ENCODE peak calls at places on chromosomes 6 and 20, in six cellular contexts. P is ascending aorta, T is astrocyte, H is OCI-LY7, W is hepatocyte, L is psoas muscle. D is an unnamed sample. For H3K4me1, the result is how much of the 10 kb centered on the place peaks cover.

GRCh38 chr6:132491303-132491702 is 21.6 kb downstream of the STX7 start:
- DNase-seq in P (peak), T (peak), H (peak), W (no peak), L (peak), D (no peak)

GRCh38 chr6:52389626-52390360 is 27.8 kb downstream of the PAQR8 start:
- DNase-seq in P (no peak), T (peak), H (peak), W (peak), L (peak), D (peak)

GRCh38 chr6:139625998-139626975 is 251.8 kb upstream of the CITED2 start:
- DNase-seq in P (no peak), T (no peak), H (no peak), W (no peak), L (no peak), D (no peak)

GRCh38 chr20:64156136-64156885 is 7.9 kb upstream of the MYT1 start:
- DNase-seq in P (no peak), T (no peak), H (no peak), W (no peak), L (no peak), D (no peak)

GRCh38 chr20:48621256-48622078 is 206.3 kb downstream of the PREX1 start:
- DNase-seq in P (no peak), T (peak), H (no peak), W (peak), L (no peak), D (no peak)

GRCh38 chr6:52216932-52217331 is 27.4 kb downstream of the IL17F start:
- DNase-seq in P (no peak), T (no peak), H (no peak), W (no peak), L (no peak), D (no peak)

GRCh38 chr6:156848123-156848522 is 70.9 kb downstream of the ARID1B start:
- DNase-seq in P (no peak), T (no peak), H (no peak), W (no peak), L (no peak), D (no peak)

GRCh38 chr20:25047766-25048165 is 10.2 kb downstream of the ACSS1 start:
- DNase-seq in P (peak), T (no peak), H (no peak), W (no peak), L (no peak), D (no peak)

GRCh38 chr20:16346956-16347355 is 226.3 kb downstream of the KIF16B start:
- DNase-seq in P (no peak), T (no peak), H (no peak), W (no peak), L (no peak), D (no peak)

GRCh38 chr20:60976139-60976538 is 275.9 kb upstream of the CDH4 start:
- DNase-seq in P (no peak), T (no peak), H (no peak), W (no peak), L (no peak), D (no peak)

GRCh38 chr6:156718647-156719394 is 58.4 kb upstream of the ARID1B start:
- DNase-seq in P (peak), T (peak), H (no peak), W (peak), L (peak), D (no peak)

GRCh38 chr20:36818185-36818584 is 44.6 kb upstream of the DSN1 start:
- DNase-seq in P (no peak), T (no peak), H (no peak), W (no peak), L (no peak), D (no peak)

GRCh38 chr6:19643713-19644112 is 193.5 kb upstream of the ID4 start:
- DNase-seq in P (no peak), T (no peak), H (no peak), W (no peak), L (no peak), D (no peak)

GRCh38 chr20:58700823-58701222 is 8.2 kb downstream of the NPEPL1 start:
- DNase-seq in P (no peak), T (no peak), H (no peak), W (no peak), L (no peak), D (peak)

DNA sequence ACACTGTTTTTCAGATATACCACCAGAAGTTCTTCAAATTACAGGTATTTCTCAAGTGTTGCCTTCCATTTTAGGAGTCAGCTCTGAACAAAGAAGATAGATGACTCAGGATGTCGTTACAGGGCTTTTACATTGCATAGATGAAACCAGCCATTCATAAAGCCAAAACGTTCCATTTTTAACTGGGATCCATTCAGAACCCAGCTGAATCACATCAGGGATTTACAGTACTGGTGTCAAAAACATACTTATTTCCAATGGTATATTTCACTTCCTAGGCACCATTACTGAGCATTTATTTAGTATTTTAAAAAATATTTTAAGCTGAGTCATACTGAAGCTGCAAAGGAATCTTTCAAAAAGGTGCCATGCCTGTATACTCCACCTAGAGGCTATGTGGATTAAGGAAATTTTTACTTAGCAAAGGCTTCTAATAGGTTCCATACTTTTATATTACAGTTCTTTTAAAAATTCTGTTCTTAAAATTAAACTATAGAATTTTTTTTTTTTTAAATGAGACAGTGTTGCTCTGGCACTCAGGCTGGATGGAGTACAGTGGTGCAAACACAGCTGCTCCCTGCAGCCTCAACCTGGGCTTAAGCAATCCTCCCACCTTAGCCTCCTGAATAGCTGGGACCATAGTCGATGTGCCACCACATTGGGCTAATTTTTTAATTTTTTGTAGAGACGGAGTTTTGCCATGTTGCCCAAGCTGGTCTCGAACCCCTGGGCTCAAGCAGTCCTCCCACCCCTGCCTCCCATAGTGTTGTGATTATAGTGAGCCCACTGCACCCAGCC is 2.6 kb downstream of the ASF1A start:
- DNase-seq in P (no peak), T (peak), H (peak), W (peak), L (no peak), D (no peak)
- H3K4me3 ChIP-seq in P (no peak), T (peak), H (peak), W (peak), L (peak), D (no peak)

GRCh38 chr20:46725186-46726165 is 16.0 kb downstream of the SLC2A10 start:
- DNase-seq in P (no peak), T (no peak), H (no peak), W (no peak), L (no peak), D (no peak)
- H3K4me1 ChIP-seq in P (under half), T (under half), H (under half), W (under half), L (under half), D (under half)

GRCh38 chr6:159973951-159974350 is 5.1 kb downstream of the IGF2R start:
- DNase-seq in P (no peak), T (peak), H (no peak), W (no peak), L (no peak), D (no peak)
- H3K27ac ChIP-seq in P (no peak), T (no peak), H (no peak), W (peak), L (peak), D (no peak)

DNA sequence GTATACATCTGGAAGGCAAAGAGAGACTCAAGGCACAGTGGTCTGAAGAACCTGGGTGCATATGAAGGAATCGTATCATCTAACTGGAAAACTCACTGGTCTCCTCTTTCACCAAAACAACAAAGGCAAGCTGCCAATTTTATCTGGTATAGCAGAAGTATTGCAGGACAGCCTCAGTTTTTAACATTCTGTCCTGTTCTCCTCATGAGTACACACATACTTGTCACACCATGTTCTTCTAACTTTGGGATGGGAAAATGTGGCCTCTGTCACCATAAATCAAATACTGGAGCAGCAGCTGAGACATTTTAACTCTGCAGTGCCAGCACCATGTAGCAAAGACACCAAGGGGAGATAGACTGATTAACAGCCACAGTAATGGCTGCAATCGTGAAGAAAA is 199.1 kb upstream of the CNR1 start:
- DNase-seq in P (no peak), T (no peak), H (no peak), W (no peak), L (no peak), D (no peak)
- H3K4me3 ChIP-seq in P (no peak), T (no peak), H (no peak), W (no peak), L (no peak), D (no peak)

GRCh38 chr20:1897486-1897885 is 2.3 kb downstream of the SIRPA start:
- DNase-seq in P (no peak), T (no peak), H (no peak), W (no peak), L (no peak), D (no peak)
- H3K4me1 ChIP-seq in P (under half), T (under half), H (under half), W (under half), L (under half), D (under half)

GRCh38 chr6:84492246-84493135 is 265.0 kb upstream of the CEP162 start:
- DNase-seq in P (no peak), T (no peak), H (no peak), W (peak), L (no peak), D (no peak)
- H3K27ac ChIP-seq in P (peak), T (peak), H (no peak), W (no peak), L (no peak), D (no peak)

GRCh38 chr6:169726049-169726400 is 1.7 kb upstream of the PHF10 start:
- DNase-seq in P (no peak), T (no peak), H (no peak), W (no peak), L (no peak), D (no peak)
- H3K4me3 ChIP-seq in P (no peak), T (no peak), H (peak), W (no peak), L (no peak), D (no peak)

GRCh38 chr20:53897884-53898557 is 172.4 kb downstream of the BCAS1 start:
- DNase-seq in P (no peak), T (no peak), H (no peak), W (no peak), L (no peak), D (no peak)
- H3K4me1 ChIP-seq in P (under half), T (under half), H (half or more), W (under half), L (under half), D (under half)

GRCh38 chr20:52105573-52106422 is 85.8 kb downstream of the ZFP64 start:
- DNase-seq in P (no peak), T (peak), H (peak), W (peak), L (no peak), D (no peak)
- H3K27ac ChIP-seq in P (no peak), T (no peak), H (no peak), W (no peak), L (no peak), D (no peak)

GRCh38 chr6:25755496-25755895 is 954 bp downstream of the SLC17A4 start:
- DNase-seq in P (no peak), T (no peak), H (no peak), W (no peak), L (no peak), D (no peak)

GRCh38 chr6:25757936-25758642 is 3.5 kb downstream of the SLC17A4 start:
- DNase-seq in P (no peak), T (no peak), H (no peak), W (no peak), L (no peak), D (no peak)

GRCh38 chr6:25756382-25757354 is 2.1 kb downstream of the SLC17A4 start:
- DNase-seq in P (no peak), T (no peak), H (no peak), W (no peak), L (no peak), D (no peak)

GRCh38 chr6:25753079-25753478 is 1.5 kb upstream of the SLC17A4 start:
- DNase-seq in P (no peak), T (no peak), H (no peak), W (no peak), L (no peak), D (no peak)

DNA sequence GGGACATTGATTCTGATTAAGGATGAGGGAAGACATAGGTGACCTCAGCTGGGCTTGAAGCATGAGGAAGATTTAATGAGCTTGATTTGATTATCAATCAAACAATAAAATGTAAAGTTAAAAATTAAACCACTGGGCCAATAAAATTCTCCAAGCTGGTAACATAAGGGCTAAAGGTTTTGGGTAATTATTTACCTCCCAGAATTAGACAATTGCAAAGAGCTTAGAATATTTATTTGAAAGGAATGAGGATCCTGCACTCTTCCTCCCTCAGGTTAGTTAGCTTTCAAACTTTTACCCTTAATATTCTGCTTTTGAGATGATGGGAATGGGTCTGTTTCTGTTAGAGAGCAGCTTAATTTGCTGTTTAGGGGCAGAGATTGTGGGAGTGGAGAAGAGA is at the start of gene SLC17A4:
- DNase-seq in P (no peak), T (no peak), H (no peak), W (no peak), L (no peak), D (no peak)
- H3K4me3 ChIP-seq in P (no peak), T (no peak), H (no peak), W (no peak), L (no peak), D (no peak)